ENCODE peak calls at places on chromosomes 6 and 20, in eight cellular contexts. One of them, this sample, is unnamed.

GRCh38 chr6:154907293-154907692 is 87.8 kb upstream of the TIAM2 start:
- DNase-seq in GM12864: no peak
- DNase-seq in dorsolateral prefrontal cortex: no peak
- DNase-seq in astrocyte of the spinal cord: no peak
- DNase-seq in mesothelial cell of epicardium: no peak
- DNase-seq in heart left ventricle: no peak
- DNase-seq in IMR-90: peak
- DNase-seq in GM23338: no peak
- DNase-seq in this sample: no peak

GRCh38 chr6:37319156-37319555 is 34.6 kb upstream of the RNF8 start:
- DNase-seq in GM12864: no peak
- DNase-seq in astrocyte of the spinal cord: no peak
- DNase-seq in IMR-90: no peak
- DNase-seq in heart left ventricle: no peak
- DNase-seq in GM23338: no peak
- DNase-seq in dorsolateral prefrontal cortex: no peak
- DNase-seq in mesothelial cell of epicardium: no peak
- DNase-seq in this sample: no peak

GRCh38 chr20:17766226-17766625 is 66.5 kb downstream of the BANF2 start:
- DNase-seq in IMR-90: no peak
- DNase-seq in heart left ventricle: no peak
- DNase-seq in mesothelial cell of epicardium: no peak
- DNase-seq in GM12864: no peak
- DNase-seq in GM23338: no peak
- DNase-seq in dorsolateral prefrontal cortex: no peak
- DNase-seq in astrocyte of the spinal cord: no peak
- DNase-seq in this sample: no peak

GRCh38 chr6:142886431-142887170 is 58.4 kb downstream of the HIVEP2 start:
- DNase-seq in heart left ventricle: no peak
- DNase-seq in IMR-90: peak
- DNase-seq in mesothelial cell of epicardium: no peak
- DNase-seq in GM12864: peak
- DNase-seq in dorsolateral prefrontal cortex: no peak
- DNase-seq in astrocyte of the spinal cord: peak
- DNase-seq in GM23338: peak
- DNase-seq in this sample: no peak

GRCh38 chr6:136326038-136326561 is 36.5 kb upstream of the BCLAF1 start:
- DNase-seq in GM12864: no peak
- DNase-seq in GM23338: no peak
- DNase-seq in mesothelial cell of epicardium: no peak
- DNase-seq in heart left ventricle: no peak
- DNase-seq in astrocyte of the spinal cord: peak
- DNase-seq in IMR-90: peak
- DNase-seq in dorsolateral prefrontal cortex: no peak
- DNase-seq in this sample: no peak

GRCh38 chr20:5918856-5919633 is 31.3 kb downstream of the TRMT6 start:
- DNase-seq in astrocyte of the spinal cord: peak
- DNase-seq in mesothelial cell of epicardium: no peak
- DNase-seq in GM23338: no peak
- DNase-seq in IMR-90: peak
- DNase-seq in dorsolateral prefrontal cortex: no peak
- DNase-seq in heart left ventricle: no peak
- DNase-seq in GM12864: no peak
- DNase-seq in this sample: no peak

GRCh38 chr20:59850018-59850641 is 83.3 kb downstream of the SYCP2 start:
- DNase-seq in GM12864: no peak
- DNase-seq in astrocyte of the spinal cord: peak
- DNase-seq in mesothelial cell of epicardium: no peak
- DNase-seq in heart left ventricle: no peak
- DNase-seq in dorsolateral prefrontal cortex: no peak
- DNase-seq in IMR-90: peak
- DNase-seq in GM23338: peak
- DNase-seq in this sample: no peak

GRCh38 chr6:154319231-154319858 is 37.3 kb downstream of the IPCEF1 start:
- DNase-seq in GM23338: no peak
- DNase-seq in astrocyte of the spinal cord: peak
- DNase-seq in IMR-90: peak
- DNase-seq in GM12864: no peak
- DNase-seq in dorsolateral prefrontal cortex: no peak
- DNase-seq in mesothelial cell of epicardium: peak
- DNase-seq in heart left ventricle: no peak
- DNase-seq in this sample: no peak

GRCh38 chr6:97586344-97586743 is 303.3 kb upstream of the MMS22L start:
- DNase-seq in dorsolateral prefrontal cortex: no peak
- DNase-seq in mesothelial cell of epicardium: no peak
- DNase-seq in GM23338: peak
- DNase-seq in GM12864: no peak
- DNase-seq in astrocyte of the spinal cord: peak
- DNase-seq in heart left ventricle: no peak
- DNase-seq in IMR-90: peak
- DNase-seq in this sample: no peak

GRCh38 chr6:56862415-56863175 is 92.3 kb upstream of the BEND6 start:
- DNase-seq in GM23338: no peak
- DNase-seq in astrocyte of the spinal cord: peak
- DNase-seq in heart left ventricle: no peak
- DNase-seq in mesothelial cell of epicardium: no peak
- DNase-seq in IMR-90: peak
- DNase-seq in dorsolateral prefrontal cortex: no peak
- DNase-seq in GM12864: no peak
- DNase-seq in this sample: no peak

GRCh38 chr6:75204222-75204958 is 1.5 kb downstream of the COL12A1 start:
- DNase-seq in heart left ventricle: no peak
- DNase-seq in astrocyte of the spinal cord: peak
- DNase-seq in IMR-90: peak
- DNase-seq in mesothelial cell of epicardium: no peak
- DNase-seq in GM12864: no peak
- DNase-seq in dorsolateral prefrontal cortex: peak
- DNase-seq in GM23338: peak
- DNase-seq in this sample: peak

GRCh38 chr6:4928426-4928825 is 75.4 kb downstream of the RPP40 start:
- DNase-seq in astrocyte of the spinal cord: peak
- DNase-seq in GM12864: no peak
- DNase-seq in IMR-90: peak
- DNase-seq in mesothelial cell of epicardium: no peak
- DNase-seq in dorsolateral prefrontal cortex: no peak
- DNase-seq in heart left ventricle: no peak
- DNase-seq in GM23338: no peak
- DNase-seq in this sample: no peak

GRCh38 chr6:45327956-45328522 is at the start of gene RUNX2:
- DNase-seq in dorsolateral prefrontal cortex: no peak
- DNase-seq in astrocyte of the spinal cord: peak
- DNase-seq in mesothelial cell of epicardium: no peak
- DNase-seq in GM12864: no peak
- DNase-seq in heart left ventricle: no peak
- DNase-seq in GM23338: peak
- DNase-seq in IMR-90: peak
- DNase-seq in this sample: no peak

GRCh38 chr6:36493859-36494258 is 51.1 kb downstream of the KCTD20 start:
- DNase-seq in IMR-90: no peak
- DNase-seq in GM12864: no peak
- DNase-seq in dorsolateral prefrontal cortex: no peak
- DNase-seq in GM23338: peak
- DNase-seq in heart left ventricle: no peak
- DNase-seq in mesothelial cell of epicardium: no peak
- DNase-seq in astrocyte of the spinal cord: no peak
- DNase-seq in this sample: no peak

GRCh38 chr20:10079964-10080363 is 45.2 kb downstream of the ANKEF1 start:
- DNase-seq in GM12864: no peak
- DNase-seq in GM23338: no peak
- DNase-seq in astrocyte of the spinal cord: peak
- DNase-seq in mesothelial cell of epicardium: no peak
- DNase-seq in heart left ventricle: no peak
- DNase-seq in dorsolateral prefrontal cortex: no peak
- DNase-seq in IMR-90: peak
- DNase-seq in this sample: no peak

GRCh38 chr6:14734416-14735340 is 511.2 kb upstream of the JARID2 start:
- DNase-seq in heart left ventricle: no peak
- DNase-seq in IMR-90: peak
- DNase-seq in dorsolateral prefrontal cortex: no peak
- DNase-seq in astrocyte of the spinal cord: peak
- DNase-seq in GM12864: peak
- DNase-seq in mesothelial cell of epicardium: no peak
- DNase-seq in GM23338: no peak
- DNase-seq in this sample: no peak

GRCh38 chr6:96723362-96723761 is 113.9 kb downstream of the GPR63 start:
- DNase-seq in heart left ventricle: no peak
- DNase-seq in GM12864: no peak
- DNase-seq in IMR-90: no peak
- DNase-seq in GM23338: no peak
- DNase-seq in mesothelial cell of epicardium: no peak
- DNase-seq in dorsolateral prefrontal cortex: no peak
- DNase-seq in astrocyte of the spinal cord: no peak
- DNase-seq in this sample: no peak

GRCh38 chr6:92341224-92341623 is 1078.1 kb downstream of the EPHA7 start:
- DNase-seq in IMR-90: peak
- DNase-seq in heart left ventricle: no peak
- DNase-seq in dorsolateral prefrontal cortex: no peak
- DNase-seq in mesothelial cell of epicardium: no peak
- DNase-seq in GM12864: no peak
- DNase-seq in GM23338: no peak
- DNase-seq in astrocyte of the spinal cord: no peak
- DNase-seq in this sample: no peak

GRCh38 chr20:16609066-16609465 is 35.8 kb upstream of the KIF16B start:
- DNase-seq in IMR-90: no peak
- DNase-seq in mesothelial cell of epicardium: no peak
- DNase-seq in astrocyte of the spinal cord: no peak
- DNase-seq in dorsolateral prefrontal cortex: no peak
- DNase-seq in heart left ventricle: no peak
- DNase-seq in GM12864: no peak
- DNase-seq in GM23338: no peak
- DNase-seq in this sample: no peak

GRCh38 chr6:138424004-138424904 is 20.2 kb downstream of the HEBP2 start:
- DNase-seq in GM12864: no peak
- DNase-seq in dorsolateral prefrontal cortex: no peak
- DNase-seq in IMR-90: no peak
- DNase-seq in astrocyte of the spinal cord: no peak
- DNase-seq in mesothelial cell of epicardium: no peak
- DNase-seq in heart left ventricle: no peak
- DNase-seq in GM23338: peak
- DNase-seq in this sample: no peak

GRCh38 chr20:10902836-10903410 is 229.1 kb upstream of the JAG1 start:
- DNase-seq in GM12864: no peak
- DNase-seq in dorsolateral prefrontal cortex: no peak
- DNase-seq in mesothelial cell of epicardium: no peak
- DNase-seq in IMR-90: no peak
- DNase-seq in GM23338: no peak
- DNase-seq in astrocyte of the spinal cord: no peak
- DNase-seq in heart left ventricle: no peak
- DNase-seq in this sample: no peak

GRCh38 chr6:141598487-141598886 is 534.2 kb upstream of the GJE1 start:
- DNase-seq in mesothelial cell of epicardium: no peak
- DNase-seq in IMR-90: peak
- DNase-seq in GM23338: no peak
- DNase-seq in astrocyte of the spinal cord: peak
- DNase-seq in heart left ventricle: no peak
- DNase-seq in dorsolateral prefrontal cortex: no peak
- DNase-seq in GM12864: no peak
- DNase-seq in this sample: no peak

GRCh38 chr6:141593311-141593710 is 539.4 kb upstream of the GJE1 start:
- DNase-seq in dorsolateral prefrontal cortex: no peak
- DNase-seq in GM12864: no peak
- DNase-seq in heart left ventricle: no peak
- DNase-seq in IMR-90: no peak
- DNase-seq in mesothelial cell of epicardium: no peak
- DNase-seq in GM23338: no peak
- DNase-seq in astrocyte of the spinal cord: no peak
- DNase-seq in this sample: no peak

GRCh38 chr6:141594874-141595273 is 537.9 kb upstream of the GJE1 start:
- DNase-seq in IMR-90: no peak
- DNase-seq in GM12864: no peak
- DNase-seq in mesothelial cell of epicardium: no peak
- DNase-seq in GM23338: no peak
- DNase-seq in dorsolateral prefrontal cortex: no peak
- DNase-seq in heart left ventricle: no peak
- DNase-seq in astrocyte of the spinal cord: no peak
- DNase-seq in this sample: no peak
- TF ChIP-seq CTCF in IMR-90: peak
- TF ChIP-seq CTCF in GM12864: no peak
- TF ChIP-seq CTCF in mesothelial cell of epicardium: no peak
- TF ChIP-seq CTCF in GM23338: peak
- TF ChIP-seq CTCF in dorsolateral prefrontal cortex: no peak
- TF ChIP-seq CTCF in heart left ventricle: no peak
- TF ChIP-seq CTCF in astrocyte of the spinal cord: no peak
- TF ChIP-seq CTCF in this sample: no peak

DNA sequence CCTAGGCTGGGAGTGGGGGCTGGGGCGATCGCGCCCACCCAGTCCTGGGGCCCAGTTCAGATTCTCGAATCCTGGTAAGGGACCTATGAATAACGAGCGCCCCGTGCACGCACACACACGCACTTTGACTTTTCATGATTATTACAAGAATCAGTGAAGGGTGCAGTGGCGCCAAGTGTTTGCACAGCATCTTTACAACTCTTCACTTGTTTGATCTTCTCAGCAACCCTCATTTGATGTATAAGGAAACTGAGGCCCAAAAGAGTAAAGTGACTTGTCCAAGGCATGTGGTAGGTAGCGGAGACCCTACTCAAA is 863 bp upstream of the LRFN2 start:
- DNase-seq in IMR-90: no peak
- DNase-seq in dorsolateral prefrontal cortex: no peak
- DNase-seq in astrocyte of the spinal cord: no peak
- DNase-seq in heart left ventricle: no peak
- DNase-seq in GM12864: no peak
- DNase-seq in mesothelial cell of epicardium: no peak
- DNase-seq in GM23338: no peak
- DNase-seq in this sample: no peak
- TF ChIP-seq CTCF in IMR-90: no peak
- TF ChIP-seq CTCF in dorsolateral prefrontal cortex: peak
- TF ChIP-seq CTCF in astrocyte of the spinal cord: peak
- TF ChIP-seq CTCF in heart left ventricle: no peak
- TF ChIP-seq CTCF in GM12864: no peak
- TF ChIP-seq CTCF in mesothelial cell of epicardium: peak
- TF ChIP-seq CTCF in GM23338: no peak
- TF ChIP-seq CTCF in this sample: no peak

GRCh38 chr6:159941286-159942113 is 27.4 kb upstream of the IGF2R start:
- DNase-seq in heart left ventricle: no peak
- DNase-seq in mesothelial cell of epicardium: no peak
- DNase-seq in IMR-90: peak
- DNase-seq in dorsolateral prefrontal cortex: no peak
- DNase-seq in astrocyte of the spinal cord: peak
- DNase-seq in GM23338: peak
- DNase-seq in GM12864: no peak
- DNase-seq in this sample: no peak
- TF ChIP-seq CTCF in heart left ventricle: peak
- TF ChIP-seq CTCF in mesothelial cell of epicardium: no peak
- TF ChIP-seq CTCF in IMR-90: peak
- TF ChIP-seq CTCF in dorsolateral prefrontal cortex: peak
- TF ChIP-seq CTCF in astrocyte of the spinal cord: peak
- TF ChIP-seq CTCF in GM23338: peak
- TF ChIP-seq CTCF in GM12864: peak
- TF ChIP-seq CTCF in this sample: no peak

DNA sequence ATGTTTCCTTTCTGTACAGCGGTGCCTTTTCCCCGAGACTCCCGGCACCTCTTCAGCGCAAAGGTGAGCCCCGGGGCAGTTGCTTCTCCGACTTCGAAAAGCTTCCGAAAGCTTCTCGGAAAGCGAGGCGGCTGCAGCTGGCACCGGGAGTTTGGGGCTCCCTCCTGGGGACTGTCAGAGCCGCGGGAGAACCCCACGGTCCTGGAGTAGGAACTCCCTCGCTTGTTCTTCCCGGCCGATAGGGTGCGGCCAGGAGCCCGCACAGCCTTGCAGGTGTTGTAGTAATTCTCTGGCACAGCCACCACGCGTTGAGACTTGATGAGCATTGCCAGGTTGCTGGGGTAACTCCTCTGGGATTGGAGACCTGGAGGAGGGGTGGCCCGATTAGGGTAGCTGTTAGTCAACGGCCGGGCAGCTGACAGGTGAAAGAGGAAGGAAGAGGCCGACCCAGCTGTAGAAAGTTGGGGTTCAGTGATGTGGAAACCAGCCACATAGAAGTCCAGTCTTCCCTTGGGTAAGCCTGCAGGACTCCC is 708 bp downstream of the KDM1B start:
- DNase-seq in heart left ventricle: peak
- DNase-seq in GM23338: peak
- DNase-seq in mesothelial cell of epicardium: no peak
- DNase-seq in astrocyte of the spinal cord: peak
- DNase-seq in GM12864: peak
- DNase-seq in dorsolateral prefrontal cortex: peak
- DNase-seq in IMR-90: peak
- DNase-seq in this sample: peak
- TF ChIP-seq CTCF in heart left ventricle: peak
- TF ChIP-seq CTCF in GM23338: peak
- TF ChIP-seq CTCF in mesothelial cell of epicardium: no peak
- TF ChIP-seq CTCF in astrocyte of the spinal cord: peak
- TF ChIP-seq CTCF in GM12864: peak
- TF ChIP-seq CTCF in dorsolateral prefrontal cortex: peak
- TF ChIP-seq CTCF in IMR-90: peak
- TF ChIP-seq CTCF in this sample: no peak